ENCODE peak calls at places on chromosomes 5 and 9, in seven cellular contexts. One of them, this sample, is unnamed.

GRCh38 chr5:56759521-56759920 is 55.8 kb upstream of the MAP3K1 start:
- DNase-seq in mesendoderm: no peak
- DNase-seq in astrocyte of the spinal cord: no peak
- DNase-seq in heart right ventricle: peak
- DNase-seq in upper lobe of right lung: no peak
- DNase-seq in GM06990: no peak
- DNase-seq in H7: no peak
- DNase-seq in this sample: no peak

GRCh38 chr9:137762414-137763061 is 115.0 kb upstream of the CACNA1B start:
- DNase-seq in upper lobe of right lung: no peak
- DNase-seq in astrocyte of the spinal cord: no peak
- DNase-seq in heart right ventricle: no peak
- DNase-seq in mesendoderm: no peak
- DNase-seq in GM06990: peak
- DNase-seq in H7: no peak
- DNase-seq in this sample: no peak

GRCh38 chr5:60844429-60844890 is 391 bp upstream of the ELOVL7 start:
- DNase-seq in astrocyte of the spinal cord: no peak
- DNase-seq in upper lobe of right lung: no peak
- DNase-seq in H7: peak
- DNase-seq in heart right ventricle: no peak
- DNase-seq in mesendoderm: peak
- DNase-seq in GM06990: no peak
- DNase-seq in this sample: no peak

GRCh38 chr5:34543687-34544086 is 112.4 kb upstream of the RAI14 start:
- DNase-seq in heart right ventricle: no peak
- DNase-seq in GM06990: no peak
- DNase-seq in H7: no peak
- DNase-seq in mesendoderm: no peak
- DNase-seq in astrocyte of the spinal cord: no peak
- DNase-seq in upper lobe of right lung: no peak
- DNase-seq in this sample: no peak

GRCh38 chr5:78574731-78575161 is 73.8 kb downstream of the LHFPL2 start:
- DNase-seq in astrocyte of the spinal cord: peak
- DNase-seq in GM06990: peak
- DNase-seq in upper lobe of right lung: no peak
- DNase-seq in heart right ventricle: no peak
- DNase-seq in H7: no peak
- DNase-seq in mesendoderm: peak
- DNase-seq in this sample: no peak

GRCh38 chr9:98950262-98950661 is 6.6 kb downstream of the COL15A1 start:
- DNase-seq in H7: no peak
- DNase-seq in GM06990: no peak
- DNase-seq in upper lobe of right lung: no peak
- DNase-seq in astrocyte of the spinal cord: no peak
- DNase-seq in heart right ventricle: no peak
- DNase-seq in mesendoderm: no peak
- DNase-seq in this sample: no peak

GRCh38 chr9:102032614-102033013 is 294.2 kb upstream of the GRIN3A start:
- DNase-seq in mesendoderm: no peak
- DNase-seq in GM06990: no peak
- DNase-seq in H7: no peak
- DNase-seq in heart right ventricle: no peak
- DNase-seq in astrocyte of the spinal cord: no peak
- DNase-seq in upper lobe of right lung: no peak
- DNase-seq in this sample: no peak

GRCh38 chr5:114362197-114362976 is 517 bp downstream of the KCNN2 start:
- DNase-seq in astrocyte of the spinal cord: no peak
- DNase-seq in H7: peak
- DNase-seq in mesendoderm: peak
- DNase-seq in upper lobe of right lung: peak
- DNase-seq in heart right ventricle: peak
- DNase-seq in GM06990: peak
- DNase-seq in this sample: no peak

GRCh38 chr9:61665330-61665751 is 475.5 kb downstream of the SPATA31A7 start:
- DNase-seq in upper lobe of right lung: peak
- DNase-seq in GM06990: no peak
- DNase-seq in heart right ventricle: no peak
- DNase-seq in H7: no peak
- DNase-seq in mesendoderm: no peak
- DNase-seq in astrocyte of the spinal cord: no peak
- DNase-seq in this sample: no peak

GRCh38 chr5:10168254-10168653 is 81.4 kb downstream of the ATPSCKMT start:
- DNase-seq in H7: no peak
- DNase-seq in mesendoderm: no peak
- DNase-seq in upper lobe of right lung: no peak
- DNase-seq in astrocyte of the spinal cord: no peak
- DNase-seq in heart right ventricle: no peak
- DNase-seq in GM06990: no peak
- DNase-seq in this sample: no peak

GRCh38 chr5:107135391-107135790 is 535.3 kb downstream of the EFNA5 start:
- DNase-seq in mesendoderm: no peak
- DNase-seq in astrocyte of the spinal cord: peak
- DNase-seq in upper lobe of right lung: no peak
- DNase-seq in heart right ventricle: no peak
- DNase-seq in H7: no peak
- DNase-seq in GM06990: no peak
- DNase-seq in this sample: no peak

GRCh38 chr9:93121316-93122241 is 12.5 kb downstream of the NINJ1 start:
- DNase-seq in heart right ventricle: no peak
- DNase-seq in GM06990: no peak
- DNase-seq in astrocyte of the spinal cord: no peak
- DNase-seq in upper lobe of right lung: peak
- DNase-seq in H7: no peak
- DNase-seq in mesendoderm: no peak
- DNase-seq in this sample: no peak

GRCh38 chr9:135971892-135972291 is 10.7 kb upstream of the UBAC1 start:
- DNase-seq in mesendoderm: peak
- DNase-seq in H7: peak
- DNase-seq in upper lobe of right lung: peak
- DNase-seq in GM06990: no peak
- DNase-seq in heart right ventricle: no peak
- DNase-seq in astrocyte of the spinal cord: no peak
- DNase-seq in this sample: no peak

GRCh38 chr5:130871346-130872086 is 293.5 kb downstream of the HINT1 start:
- DNase-seq in heart right ventricle: peak
- DNase-seq in upper lobe of right lung: no peak
- DNase-seq in GM06990: no peak
- DNase-seq in astrocyte of the spinal cord: peak
- DNase-seq in H7: peak
- DNase-seq in mesendoderm: peak
- DNase-seq in this sample: peak

GRCh38 chr5:171963416-171963815 is 43.0 kb downstream of the FBXW11 start:
- DNase-seq in astrocyte of the spinal cord: no peak
- DNase-seq in mesendoderm: no peak
- DNase-seq in H7: no peak
- DNase-seq in heart right ventricle: no peak
- DNase-seq in GM06990: no peak
- DNase-seq in upper lobe of right lung: no peak
- DNase-seq in this sample: no peak

GRCh38 chr5:19018822-19019221 is 969.2 kb downstream of the CDH18 start:
- DNase-seq in upper lobe of right lung: no peak
- DNase-seq in H7: peak
- DNase-seq in mesendoderm: peak
- DNase-seq in astrocyte of the spinal cord: peak
- DNase-seq in GM06990: no peak
- DNase-seq in heart right ventricle: no peak
- DNase-seq in this sample: no peak

GRCh38 chr5:145958463-145958862 is 22.1 kb downstream of the SH3RF2 start:
- DNase-seq in H7: no peak
- DNase-seq in upper lobe of right lung: no peak
- DNase-seq in GM06990: no peak
- DNase-seq in astrocyte of the spinal cord: no peak
- DNase-seq in mesendoderm: no peak
- DNase-seq in heart right ventricle: no peak
- DNase-seq in this sample: no peak

GRCh38 chr5:163727028-163727427 is 221.6 kb downstream of the MAT2B start:
- DNase-seq in heart right ventricle: no peak
- DNase-seq in H7: no peak
- DNase-seq in astrocyte of the spinal cord: no peak
- DNase-seq in upper lobe of right lung: no peak
- DNase-seq in GM06990: no peak
- DNase-seq in mesendoderm: no peak
- DNase-seq in this sample: no peak

GRCh38 chr9:109990541-109990940 is 210.5 kb downstream of the PALM2AKAP2 start:
- DNase-seq in heart right ventricle: no peak
- DNase-seq in mesendoderm: no peak
- DNase-seq in astrocyte of the spinal cord: peak
- DNase-seq in GM06990: no peak
- DNase-seq in H7: no peak
- DNase-seq in upper lobe of right lung: no peak
- DNase-seq in this sample: no peak

GRCh38 chr9:109989296-109989695 is 209.3 kb downstream of the PALM2AKAP2 start:
- DNase-seq in upper lobe of right lung: no peak
- DNase-seq in GM06990: no peak
- DNase-seq in astrocyte of the spinal cord: peak
- DNase-seq in heart right ventricle: no peak
- DNase-seq in H7: no peak
- DNase-seq in mesendoderm: no peak
- DNase-seq in this sample: no peak

GRCh38 chr9:109981091-109981490 is 201.1 kb downstream of the PALM2AKAP2 start:
- DNase-seq in heart right ventricle: no peak
- DNase-seq in astrocyte of the spinal cord: no peak
- DNase-seq in mesendoderm: no peak
- DNase-seq in GM06990: no peak
- DNase-seq in H7: no peak
- DNase-seq in upper lobe of right lung: no peak
- DNase-seq in this sample: no peak

GRCh38 chr9:109992293-109992692 is 212.3 kb downstream of the PALM2AKAP2 start:
- DNase-seq in mesendoderm: no peak
- DNase-seq in heart right ventricle: no peak
- DNase-seq in upper lobe of right lung: no peak
- DNase-seq in GM06990: no peak
- DNase-seq in H7: no peak
- DNase-seq in astrocyte of the spinal cord: no peak
- DNase-seq in this sample: no peak

GRCh38 chr9:109986423-109987055 is 206.5 kb downstream of the PALM2AKAP2 start:
- DNase-seq in astrocyte of the spinal cord: peak
- DNase-seq in GM06990: no peak
- DNase-seq in upper lobe of right lung: no peak
- DNase-seq in mesendoderm: no peak
- DNase-seq in H7: no peak
- DNase-seq in heart right ventricle: no peak
- DNase-seq in this sample: peak
- H3K4me3 ChIP-seq in astrocyte of the spinal cord: no peak
- H3K4me3 ChIP-seq in GM06990: no peak
- H3K4me3 ChIP-seq in upper lobe of right lung: no peak
- H3K4me3 ChIP-seq in mesendoderm: no peak
- H3K4me3 ChIP-seq in H7: no peak
- H3K4me3 ChIP-seq in heart right ventricle: no peak
- H3K4me3 ChIP-seq in this sample: no peak

GRCh38 chr5:128579111-128579510 is 41.1 kb upstream of the FBN2 start:
- DNase-seq in GM06990: no peak
- DNase-seq in astrocyte of the spinal cord: peak
- DNase-seq in H7: no peak
- DNase-seq in upper lobe of right lung: no peak
- DNase-seq in mesendoderm: no peak
- DNase-seq in heart right ventricle: no peak
- DNase-seq in this sample: peak
- H3K4me3 ChIP-seq in GM06990: no peak
- H3K4me3 ChIP-seq in astrocyte of the spinal cord: no peak
- H3K4me3 ChIP-seq in H7: no peak
- H3K4me3 ChIP-seq in upper lobe of right lung: no peak
- H3K4me3 ChIP-seq in mesendoderm: no peak
- H3K4me3 ChIP-seq in heart right ventricle: no peak
- H3K4me3 ChIP-seq in this sample: no peak

GRCh38 chr5:143094087-143094511 is 309.4 kb downstream of the NR3C1 start:
- DNase-seq in mesendoderm: peak
- DNase-seq in GM06990: no peak
- DNase-seq in astrocyte of the spinal cord: peak
- DNase-seq in H7: peak
- DNase-seq in upper lobe of right lung: no peak
- DNase-seq in heart right ventricle: no peak
- DNase-seq in this sample: no peak

DNA sequence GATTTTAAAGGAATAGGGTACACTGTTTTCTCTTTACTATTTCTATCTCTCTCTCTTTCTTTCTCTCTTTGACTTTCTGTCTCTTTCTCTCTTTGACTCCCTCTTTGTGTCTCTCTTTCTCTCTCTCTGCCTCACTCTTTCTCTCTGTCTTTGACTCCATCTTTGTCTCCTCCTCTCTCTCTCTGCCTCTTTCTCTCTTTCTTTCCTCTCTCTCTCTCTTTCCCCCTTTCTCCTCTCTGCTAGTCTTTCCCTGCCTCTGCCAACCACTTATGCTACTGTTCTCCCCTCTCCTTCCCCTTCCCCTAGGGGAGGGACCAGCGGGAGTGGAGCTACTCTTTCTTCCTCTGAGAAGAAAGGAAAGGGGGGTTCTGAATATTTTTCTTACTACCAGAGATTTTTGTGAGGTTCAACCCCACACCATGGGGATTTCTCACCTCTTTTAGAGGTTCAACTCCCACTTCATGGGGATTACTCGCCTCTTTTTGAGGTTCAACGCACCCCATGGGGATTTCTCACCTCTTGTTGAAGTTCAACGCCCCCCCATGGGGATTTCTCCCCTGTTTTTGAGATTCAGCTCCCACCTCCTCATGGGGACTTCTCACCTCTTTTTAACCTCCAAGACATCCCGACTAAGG is 309.9 kb downstream of the NR3C1 start:
- DNase-seq in mesendoderm: no peak
- DNase-seq in GM06990: no peak
- DNase-seq in upper lobe of right lung: no peak
- DNase-seq in astrocyte of the spinal cord: no peak
- DNase-seq in H7: no peak
- DNase-seq in heart right ventricle: no peak
- DNase-seq in this sample: no peak
- H3K4me3 ChIP-seq in mesendoderm: no peak
- H3K4me3 ChIP-seq in GM06990: no peak
- H3K4me3 ChIP-seq in upper lobe of right lung: peak
- H3K4me3 ChIP-seq in astrocyte of the spinal cord: peak
- H3K4me3 ChIP-seq in H7: peak
- H3K4me3 ChIP-seq in heart right ventricle: no peak
- H3K4me3 ChIP-seq in this sample: no peak

GRCh38 chr5:147453901-147454814 is 55.7 kb downstream of the DPYSL3 start:
- DNase-seq in mesendoderm: peak
- DNase-seq in heart right ventricle: peak
- DNase-seq in astrocyte of the spinal cord: peak
- DNase-seq in upper lobe of right lung: peak
- DNase-seq in GM06990: peak
- DNase-seq in H7: peak
- DNase-seq in this sample: no peak

GRCh38 chr5:147450596-147450995 is 59.3 kb downstream of the DPYSL3 start:
- DNase-seq in heart right ventricle: no peak
- DNase-seq in GM06990: no peak
- DNase-seq in H7: peak
- DNase-seq in mesendoderm: peak
- DNase-seq in astrocyte of the spinal cord: no peak
- DNase-seq in upper lobe of right lung: no peak
- DNase-seq in this sample: no peak

GRCh38 chr5:147451125-147451524 is 58.7 kb downstream of the DPYSL3 start:
- DNase-seq in GM06990: no peak
- DNase-seq in astrocyte of the spinal cord: no peak
- DNase-seq in H7: no peak
- DNase-seq in upper lobe of right lung: no peak
- DNase-seq in mesendoderm: peak
- DNase-seq in heart right ventricle: no peak
- DNase-seq in this sample: no peak

GRCh38 chr5:147455321-147455720 is 54.5 kb downstream of the DPYSL3 start:
- DNase-seq in astrocyte of the spinal cord: peak
- DNase-seq in GM06990: peak
- DNase-seq in upper lobe of right lung: no peak
- DNase-seq in mesendoderm: peak
- DNase-seq in heart right ventricle: no peak
- DNase-seq in H7: peak
- DNase-seq in this sample: no peak

GRCh38 chr5:147452137-147452838 is 57.6 kb downstream of the DPYSL3 start:
- DNase-seq in upper lobe of right lung: no peak
- DNase-seq in H7: peak
- DNase-seq in heart right ventricle: no peak
- DNase-seq in mesendoderm: peak
- DNase-seq in GM06990: no peak
- DNase-seq in astrocyte of the spinal cord: peak
- DNase-seq in this sample: no peak
- H3K4me3 ChIP-seq in upper lobe of right lung: peak
- H3K4me3 ChIP-seq in H7: peak
- H3K4me3 ChIP-seq in heart right ventricle: peak
- H3K4me3 ChIP-seq in mesendoderm: peak
- H3K4me3 ChIP-seq in GM06990: no peak
- H3K4me3 ChIP-seq in astrocyte of the spinal cord: peak
- H3K4me3 ChIP-seq in this sample: peak